ENCODE peak calls at places on chromosome 3, in six cellular contexts. R, M, E, Y, O and J are unnamed samples. For H3K36me3, the result is how much of the 10 kb centered on the place peaks cover.

GRCh38 chr3:194661946-194662345 is 10.0 kb downstream of the LSG1 start:
- DNase-seq in E (no peak), Y (no peak), M (no peak), R (no peak), O (no peak), J (no peak)

GRCh38 chr3:143895805-143896204 is 47.5 kb upstream of the SLC9A9 start:
- DNase-seq in Y (no peak), O (no peak), M (no peak), E (peak), R (no peak), J (peak)

GRCh38 chr3:198028718-198029117 is 68.7 kb downstream of the LMLN start:
- DNase-seq in O (peak), M (no peak), E (peak), Y (no peak), R (no peak), J (peak)

GRCh38 chr3:194333212-194333980 is 17.7 kb downstream of the CPN2 start:
- DNase-seq in M (peak), E (peak), O (peak), Y (no peak), R (peak), J (peak)

GRCh38 chr3:133620066-133620784 is 41.5 kb downstream of the TOPBP1 start:
- DNase-seq in Y (no peak), R (no peak), M (no peak), O (no peak), E (no peak), J (no peak)

GRCh38 chr3:30680789-30681188 is 74.4 kb downstream of the TGFBR2 start:
- DNase-seq in R (peak), M (no peak), O (peak), Y (no peak), E (no peak), J (peak)

GRCh38 chr3:142151240-142151639 is 1.9 kb upstream of the TFDP2 start:
- DNase-seq in O (no peak), E (no peak), R (no peak), Y (no peak), M (no peak), J (no peak)

GRCh38 chr3:179081885-179082284 is 10.3 kb upstream of the ZMAT3 start:
- DNase-seq in O (no peak), R (no peak), E (no peak), Y (no peak), M (peak), J (no peak)

GRCh38 chr3:122786067-122786466 is 7.6 kb downstream of the HSPBAP1 start:
- DNase-seq in M (no peak), O (peak), Y (no peak), E (peak), R (no peak), J (peak)

GRCh38 chr3:52372822-52373504 is 56.8 kb downstream of the DNAH1 start:
- DNase-seq in Y (no peak), M (peak), O (no peak), R (peak), E (no peak), J (no peak)

GRCh38 chr3:12478326-12478725 is 6.0 kb upstream of the TSEN2 start:
- DNase-seq in E (peak), O (no peak), Y (no peak), R (no peak), M (no peak), J (no peak)

GRCh38 chr3:170864525-170865208 is 5.3 kb downstream of the RPL22L1 start:
- DNase-seq in M (peak), O (no peak), Y (no peak), E (peak), R (no peak), J (peak)

GRCh38 chr3:27714692-27715453 is 7.2 kb downstream of the EOMES start:
- DNase-seq in Y (no peak), R (no peak), M (peak), O (no peak), E (peak), J (peak)

GRCh38 chr3:43181202-43181910 is 75.5 kb upstream of the POMGNT2 start:
- DNase-seq in Y (no peak), O (no peak), R (no peak), E (peak), M (no peak), J (no peak)

GRCh38 chr3:66812126-66812525 is 186.0 kb upstream of the KBTBD8 start:
- DNase-seq in O (peak), Y (no peak), R (no peak), E (no peak), M (no peak), J (no peak)

GRCh38 chr3:9951126-9951525 is 1.1 kb downstream of the PRRT3 start:
- DNase-seq in R (no peak), O (no peak), E (no peak), Y (no peak), M (no peak), J (no peak)

GRCh38 chr3:126446791-126447190 is 28.9 kb downstream of the ZXDC start:
- DNase-seq in R (no peak), Y (peak), M (no peak), O (no peak), E (no peak), J (no peak)

GRCh38 chr3:127652246-127652995 is 20.3 kb upstream of the ABTB1 start:
- DNase-seq in E (peak), O (peak), Y (no peak), M (peak), R (peak), J (peak)

GRCh38 chr3:191263850-191264249 is 64.8 kb downstream of the OSTN start:
- DNase-seq in E (no peak), O (no peak), Y (no peak), R (no peak), M (no peak), J (no peak)

GRCh38 chr3:128933922-128934253 is 54.5 kb downstream of the ACAD9 start:
- DNase-seq in M (no peak), E (no peak), O (no peak), Y (no peak), R (no peak), J (no peak)

GRCh38 chr3:188091746-188092145 is 62.2 kb upstream of the LPP start:
- DNase-seq in E (no peak), R (no peak), O (no peak), M (no peak), Y (no peak), J (no peak)

GRCh38 chr3:151210676-151211381 is 7.8 kb upstream of the GPR171 start:
- DNase-seq in M (peak), O (no peak), E (peak), R (no peak), Y (no peak), J (peak)

GRCh38 chr3:143315766-143316165 is 196.2 kb downstream of the CHST2 start:
- DNase-seq in M (no peak), O (no peak), Y (no peak), E (no peak), R (no peak), J (no peak)

GRCh38 chr3:128426128-128426921 is 40.4 kb downstream of the DNAJB8 start:
- DNase-seq in O (no peak), Y (no peak), R (peak), M (peak), E (peak), J (peak)

GRCh38 chr3:101532783-101533602 is 20.0 kb upstream of the SENP7 start:
- DNase-seq in M (no peak), E (no peak), O (no peak), Y (no peak), R (no peak), J (no peak)

GRCh38 chr3:108114423-108115065 is 23.7 kb upstream of the CD47 start:
- DNase-seq in O (no peak), E (no peak), Y (no peak), R (no peak), M (no peak), J (no peak)

GRCh38 chr3:108118038-108118727 is 27.4 kb upstream of the CD47 start:
- DNase-seq in R (no peak), O (no peak), Y (no peak), M (no peak), E (peak), J (peak)

GRCh38 chr3:108117245-108117644 is 26.4 kb upstream of the CD47 start:
- DNase-seq in E (peak), Y (no peak), R (no peak), M (no peak), O (no peak), J (peak)

GRCh38 chr3:108110965-108111364 is 20.1 kb upstream of the CD47 start:
- DNase-seq in E (no peak), M (no peak), Y (no peak), R (no peak), O (no peak), J (no peak)

GRCh38 chr3:108113975-108114374 is 23.1 kb upstream of the CD47 start:
- DNase-seq in Y (no peak), M (no peak), O (no peak), R (no peak), E (no peak), J (no peak)
- H3K36me3 ChIP-seq in Y (under half), M (under half), O (under half), R (under half), E (under half), J (under half)

DNA sequence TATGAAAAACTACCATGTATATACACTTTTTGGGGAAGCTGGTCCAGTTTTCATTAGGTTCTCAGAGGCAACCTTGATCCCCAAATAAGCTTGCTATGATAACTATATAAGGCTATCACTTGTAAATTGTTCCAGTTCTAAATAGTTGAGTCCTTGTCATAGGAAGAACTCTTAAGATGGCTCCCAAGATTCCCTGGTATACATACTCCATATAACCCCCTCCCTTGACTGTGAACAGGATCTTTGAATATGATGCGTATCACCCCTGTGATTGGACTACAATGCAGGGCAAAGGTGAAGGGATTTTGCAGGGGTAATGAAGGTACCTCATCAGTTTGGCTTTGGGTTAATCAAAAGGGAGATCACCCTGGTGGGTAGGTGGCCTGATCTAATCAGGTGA is 48.6 kb upstream of the TRIM59 start:
- DNase-seq in M (no peak), R (no peak), Y (no peak), E (no peak), O (no peak), J (no peak)
- H3K36me3 ChIP-seq in M (under half), R (under half), Y (under half), E (under half), O (under half), J (under half)

GRCh38 chr3:63855333-63855940 is 8.2 kb downstream of the THOC7 start:
- DNase-seq in M (peak), O (no peak), E (no peak), R (no peak), Y (no peak), J (peak)
- H3K36me3 ChIP-seq in M (under half), O (under half), E (under half), R (under half), Y (under half), J (under half)

GRCh38 chr3:160434071-160434470 is 15.5 kb downstream of the TRIM59 start:
- DNase-seq in E (no peak), R (no peak), M (no peak), Y (no peak), O (peak), J (peak)
- H3K36me3 ChIP-seq in E (half or more), R (under half), M (under half), Y (under half), O (under half), J (under half)

DNA sequence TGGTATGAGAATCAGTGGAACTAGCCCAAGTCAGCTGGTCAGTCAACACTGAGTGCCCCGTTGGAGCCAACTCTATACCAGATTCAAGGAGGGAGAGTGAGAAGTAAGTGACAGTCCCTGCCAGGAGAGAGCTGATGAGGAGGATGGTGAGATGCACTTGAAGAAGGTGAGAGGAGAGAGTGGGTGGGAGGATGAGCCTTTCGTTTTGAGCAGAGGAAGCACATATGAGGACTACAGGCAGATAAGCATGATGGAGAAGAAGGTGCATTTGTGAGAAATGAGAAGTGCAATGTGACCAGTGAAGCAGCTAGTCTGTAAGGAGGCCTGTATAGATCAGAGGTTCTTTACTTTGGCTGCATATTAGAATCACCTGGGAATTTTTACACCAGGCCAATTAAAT is 40.4 kb downstream of the NME9 start:
- DNase-seq in E (no peak), M (no peak), R (no peak), Y (no peak), O (no peak), J (no peak)
- H3K36me3 ChIP-seq in E (under half), M (under half), R (under half), Y (under half), O (under half), J (under half)

GRCh38 chr3:14200841-14201240 is 22.2 kb downstream of the LSM3 start:
- DNase-seq in Y (no peak), M (no peak), O (peak), E (no peak), R (no peak), J (no peak)

GRCh38 chr3:14199641-14200040 is 21.0 kb downstream of the LSM3 start:
- DNase-seq in O (no peak), E (no peak), M (no peak), R (no peak), Y (no peak), J (no peak)

GRCh38 chr3:14201881-14202684 is 23.5 kb downstream of the LSM3 start:
- DNase-seq in M (no peak), R (no peak), Y (no peak), E (no peak), O (peak), J (peak)

GRCh38 chr3:14202874-14203520 is 24.4 kb downstream of the LSM3 start:
- DNase-seq in E (no peak), O (no peak), R (no peak), M (no peak), Y (no peak), J (no peak)

GRCh38 chr3:14200276-14200675 is 21.7 kb downstream of the LSM3 start:
- DNase-seq in E (no peak), O (no peak), Y (no peak), M (no peak), R (no peak), J (no peak)
- H3K36me3 ChIP-seq in E (under half), O (under half), Y (under half), M (under half), R (under half), J (under half)

GRCh38 chr3:38367709-38368108 is 21.1 kb downstream of the XYLB start:
- DNase-seq in R (no peak), M (no peak), E (no peak), O (no peak), Y (no peak), J (no peak)
- H3K36me3 ChIP-seq in R (under half), M (under half), E (under half), O (under half), Y (under half), J (under half)

GRCh38 chr3:112546216-112546759 is 15.5 kb downstream of the ATG3 start:
- DNase-seq in R (no peak), M (no peak), O (no peak), Y (no peak), E (peak), J (peak)

GRCh38 chr3:112555535-112556170 is 6.1 kb downstream of the ATG3 start:
- DNase-seq in M (no peak), E (peak), O (no peak), Y (no peak), R (no peak), J (peak)

DNA sequence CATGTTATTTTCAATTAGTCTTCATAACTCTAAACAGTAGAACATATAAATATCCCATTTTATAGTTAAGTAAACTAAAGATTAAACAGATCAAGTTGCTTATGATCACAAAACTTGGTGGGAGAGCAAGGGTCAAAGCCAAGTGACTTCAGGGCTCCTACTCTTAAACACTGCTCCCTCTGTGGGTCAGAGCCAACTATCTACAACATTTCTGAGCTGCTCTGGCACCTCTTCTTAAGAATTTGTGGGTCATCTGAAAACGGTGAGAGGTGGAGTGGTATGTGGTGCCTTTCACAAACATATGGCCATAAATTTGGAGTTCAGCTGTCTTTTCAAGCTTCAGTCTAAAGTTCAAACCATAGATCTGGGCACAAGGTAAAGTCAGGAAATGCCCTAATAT is 10.9 kb downstream of the ATG3 start:
- DNase-seq in O (no peak), M (peak), R (no peak), E (no peak), Y (no peak), J (peak)
- H3K36me3 ChIP-seq in O (under half), M (under half), R (under half), E (under half), Y (under half), J (under half)

GRCh38 chr3:131221731-131222130 is 159.8 kb upstream of the NUDT16 start:
- DNase-seq in R (no peak), M (no peak), E (peak), Y (no peak), O (peak), J (peak)

GRCh38 chr3:131218196-131218595 is 163.4 kb upstream of the NUDT16 start:
- DNase-seq in M (no peak), O (peak), R (no peak), Y (no peak), E (peak), J (peak)

GRCh38 chr3:131217296-131217741 is 164.3 kb upstream of the NUDT16 start:
- DNase-seq in Y (no peak), M (no peak), R (no peak), E (peak), O (no peak), J (no peak)

GRCh38 chr3:131216340-131216739 is 165.2 kb upstream of the NUDT16 start:
- DNase-seq in R (no peak), O (no peak), M (no peak), Y (no peak), E (peak), J (peak)

GRCh38 chr3:131216801-131217200 is 164.8 kb upstream of the NUDT16 start:
- DNase-seq in M (peak), E (peak), O (peak), R (no peak), Y (no peak), J (peak)
- H3K36me3 ChIP-seq in M (under half), E (under half), O (under half), R (under half), Y (under half), J (under half)

GRCh38 chr3:186098740-186099139 is 10.1 kb downstream of the ETV5 start:
- DNase-seq in O (no peak), M (no peak), R (no peak), E (no peak), Y (no peak), J (peak)
- H3K36me3 ChIP-seq in O (under half), M (under half), R (under half), E (under half), Y (under half), J (under half)